ENCODE peak calls at places on chromosomes 6 and 20, in seven cellular contexts. R is brain microvascular endothelial cell, E is RWPE2, Y is B cell, L is body of pancreas, B is spleen, D is SK-N-SH. O is an unnamed sample.

GRCh38 chr20:21082584-21082983 is 23.6 kb downstream of the LINC00237 start:
- DNase-seq in R (no peak), E (no peak), Y (no peak), L (no peak), B (no peak), D (no peak), O (no peak)

GRCh38 chr6:166152660-166153059 is 15.0 kb downstream of the TBXT start:
- DNase-seq in R (no peak), E (no peak), Y (no peak), L (no peak), B (no peak), D (no peak), O (no peak)

GRCh38 chr20:56691325-56691990 is 62.4 kb downstream of the TFAP2C start:
- DNase-seq in R (no peak), E (no peak), Y (no peak), L (no peak), B (no peak), D (no peak), O (no peak)

GRCh38 chr6:116847234-116847633 is 18.4 kb upstream of the GPRC6A start:
- DNase-seq in R (no peak), E (no peak), Y (no peak), L (no peak), B (no peak), D (peak; percentile 23), O (no peak)

GRCh38 chr6:16644540-16645250 is 116.6 kb downstream of the ATXN1 start:
- DNase-seq in R (no peak), E (no peak), Y (no peak), L (no peak), B (no peak), D (no peak), O (no peak)

GRCh38 chr6:131096786-131097185 is 33.7 kb upstream of the EPB41L2 start:
- DNase-seq in R (no peak), E (no peak), Y (no peak), L (no peak), B (no peak), D (no peak), O (no peak)

GRCh38 chr6:41676406-41676805 is 38.1 kb downstream of the MDFI start:
- DNase-seq in R (no peak), E (no peak), Y (no peak), L (no peak), B (peak; percentile 36), D (no peak), O (peak; percentile 11)

GRCh38 chr6:149037026-149037734 is 280.3 kb upstream of the TAB2 start:
- DNase-seq in R (peak; percentile 40), E (no peak), Y (no peak), L (no peak), B (no peak), D (no peak), O (no peak)

GRCh38 chr20:47262365-47263013 is 94.0 kb downstream of the ZMYND8 start:
- DNase-seq in R (no peak), E (no peak), Y (peak; percentile 78), L (no peak), B (no peak), D (peak; percentile 51), O (no peak)

GRCh38 chr6:55774542-55775318 is 100.7 kb downstream of the BMP5 start:
- DNase-seq in R (no peak), E (no peak), Y (no peak), L (no peak), B (no peak), D (no peak), O (no peak)

GRCh38 chr6:161211380-161212035 is 62.4 kb downstream of the AGPAT4 start:
- DNase-seq in R (no peak), E (no peak), Y (no peak), L (no peak), B (no peak), D (no peak), O (no peak)

GRCh38 chr6:78909391-78909790 is 42.0 kb downstream of the IRAK1BP1 start:
- DNase-seq in R (peak; percentile 13), E (no peak), Y (no peak), L (peak; percentile 16), B (no peak), D (no peak), O (no peak)

GRCh38 chr6:12289655-12290489 is at the start of gene EDN1:
- DNase-seq in R (peak; percentile 93), E (peak; percentile 85), Y (peak; percentile 56), L (peak; percentile 81), B (peak; percentile 92), D (peak; percentile 82), O (peak; percentile 95)

GRCh38 chr6:56432194-56432593 is 184.8 kb upstream of the COL21A1 start:
- DNase-seq in R (no peak), E (peak; percentile 42), Y (no peak), L (no peak), B (no peak), D (no peak), O (peak; percentile 91)

GRCh38 chr20:61756446-61756845 is 309.2 kb downstream of the TAF4 start:
- DNase-seq in R (no peak), E (peak; percentile 69), Y (no peak), L (no peak), B (peak; percentile 41), D (no peak), O (peak; percentile 15)

GRCh38 chr20:51758978-51759544 is 9.1 kb downstream of the ATP9A start:
- DNase-seq in R (no peak), E (no peak), Y (no peak), L (no peak), B (no peak), D (no peak), O (peak; percentile 64)

GRCh38 chr6:85632164-85632942 is 10.3 kb downstream of the SYNCRIP start:
- DNase-seq in R (no peak), E (no peak), Y (no peak), L (no peak), B (no peak), D (no peak), O (no peak)

GRCh38 chr6:40876336-40876735 is 162.7 kb downstream of the UNC5CL start:
- DNase-seq in R (no peak), E (no peak), Y (no peak), L (no peak), B (no peak), D (no peak), O (no peak)

GRCh38 chr20:62172666-62173065 is 10.2 kb upstream of the MTG2 start:
- DNase-seq in R (no peak), E (peak; percentile 79), Y (no peak), L (no peak), B (peak; percentile 41), D (no peak), O (peak; percentile 59)

GRCh38 chr20:49964964-49965780 is 17.6 kb upstream of the SNAI1 start:
- DNase-seq in R (peak; percentile 45), E (no peak), Y (no peak), L (peak; percentile 44), B (peak; percentile 71), D (peak; percentile 78), O (peak; percentile 32)
- TF ChIP-seq CTCF in R (peak; percentile 92), E (peak; percentile 90), Y (peak; percentile 56), L (peak; percentile 44), B (peak; percentile 62), D (peak; percentile 72), O (peak; percentile 74)

DNA sequence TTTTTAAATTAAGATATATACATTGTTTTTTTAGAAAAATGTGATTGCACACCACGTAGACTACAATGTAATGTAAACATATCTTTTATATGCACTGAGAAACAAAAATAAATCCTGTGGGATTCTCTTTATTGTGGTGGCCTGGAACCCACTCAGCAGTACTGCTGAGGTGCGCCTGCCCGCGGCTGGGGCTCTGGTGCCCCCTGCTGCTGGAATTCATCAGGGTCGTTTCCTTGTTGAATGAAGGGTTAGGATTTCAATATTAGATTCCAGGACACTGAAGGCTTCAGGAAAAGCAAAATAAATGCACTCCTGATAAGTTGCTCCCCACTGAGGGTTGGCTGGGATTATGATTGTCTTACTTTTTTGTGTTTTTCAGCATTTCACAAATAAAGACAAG is 175.8 kb upstream of the GGTLC1 start:
- DNase-seq in R (peak; percentile 49), E (no peak), Y (no peak), L (no peak), B (no peak), D (peak; percentile 46), O (no peak)
- TF ChIP-seq CTCF in R (peak; percentile 76), E (peak; percentile 74), Y (peak; percentile 32), L (no peak), B (no peak), D (peak; percentile 71), O (peak; percentile 78)

GRCh38 chr6:133130863-133131262 is 110.3 kb upstream of the EYA4 start:
- DNase-seq in R (no peak), E (peak; percentile 87), Y (no peak), L (peak; percentile 54), B (no peak), D (no peak), O (no peak)
- TF ChIP-seq CTCF in R (no peak), E (peak; percentile 45), Y (no peak), L (no peak), B (no peak), D (no peak), O (no peak)

GRCh38 chr6:75501756-75502155 is 8.2 kb upstream of the FILIP1 start:
- DNase-seq in R (no peak), E (no peak), Y (no peak), L (no peak), B (no peak), D (no peak), O (no peak)

GRCh38 chr6:75503291-75503690 is 9.7 kb upstream of the FILIP1 start:
- DNase-seq in R (peak; percentile 49), E (no peak), Y (no peak), L (no peak), B (no peak), D (no peak), O (no peak)

GRCh38 chr6:75502884-75503283 is 9.3 kb upstream of the FILIP1 start:
- DNase-seq in R (no peak), E (no peak), Y (no peak), L (no peak), B (no peak), D (no peak), O (no peak)

GRCh38 chr6:75499640-75500039 is 6.0 kb upstream of the FILIP1 start:
- DNase-seq in R (no peak), E (no peak), Y (no peak), L (no peak), B (no peak), D (no peak), O (no peak)

DNA sequence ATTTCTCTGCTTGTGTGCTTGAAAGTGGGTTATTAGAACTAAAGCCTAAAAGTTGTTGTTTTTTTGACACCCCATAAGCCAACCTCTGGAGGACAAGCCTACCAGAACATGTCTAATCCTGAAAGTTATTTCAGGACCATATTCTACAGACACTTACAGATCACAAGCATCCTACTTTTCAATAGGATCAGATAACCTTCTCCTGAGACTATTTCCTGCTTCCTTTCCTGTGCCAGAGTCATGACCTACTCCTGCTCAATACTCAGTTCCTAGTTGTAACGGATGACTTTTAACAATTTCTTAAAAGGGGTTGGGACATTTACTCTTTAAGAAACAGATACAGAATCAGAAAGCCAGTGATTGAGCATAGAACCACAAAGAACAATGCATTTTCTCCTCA is 5.3 kb upstream of the FILIP1 start:
- DNase-seq in R (no peak), E (no peak), Y (no peak), L (no peak), B (no peak), D (no peak), O (no peak)
- TF ChIP-seq CTCF in R (no peak), E (no peak), Y (no peak), L (no peak), B (no peak), D (no peak), O (no peak)